ENCODE peak calls at places on chromosomes 5 and 9, in seven cellular contexts. E is PC-3, M is HCT116, T is OCI-LY7, C is SK-N-SH, R is hepatocyte, J is MM.1S. L is an unnamed sample. For H3K9me3 and H3K9me2, the result is how much of the 10 kb centered on the place peaks cover.

GRCh38 chr9:107284636-107285035 is 1.6 kb downstream of the RAD23B start:
- DNase-seq in T (peak), E (no peak), M (no peak), R (no peak), C (no peak), J (peak), L (peak)

GRCh38 chr9:128218518-128219389 is 15.6 kb downstream of the DNM1 start:
- DNase-seq in T (peak), J (peak), M (peak), E (peak), R (peak), C (peak), L (no peak)

GRCh38 chr9:36798350-36799065 is 225.8 kb downstream of the MELK start:
- DNase-seq in T (no peak), C (peak), R (no peak), J (no peak), M (no peak), E (peak), L (peak)

GRCh38 chr5:170302729-170303501 is 5.3 kb upstream of the LCP2 start:
- DNase-seq in J (peak), C (no peak), R (no peak), M (no peak), E (no peak), T (peak), L (no peak)

GRCh38 chr5:9437741-9438240 is 108.1 kb downstream of the SEMA5A start:
- DNase-seq in T (no peak), C (no peak), M (no peak), E (peak), R (no peak), J (no peak), L (peak)

GRCh38 chr5:135010502-135011354 is 23.3 kb downstream of the PITX1 start:
- DNase-seq in E (peak), J (no peak), R (no peak), T (no peak), M (no peak), C (peak), L (no peak)

GRCh38 chr5:112420111-112420864 is 1.2 kb upstream of the EPB41L4A start:
- DNase-seq in T (peak), E (peak), M (peak), C (peak), R (peak), J (peak), L (peak)

GRCh38 chr5:181207214-181207959 is 2.4 kb upstream of the TRIM7 start:
- DNase-seq in R (peak), C (peak), M (peak), E (peak), T (peak), J (peak), L (peak)

GRCh38 chr5:151123897-151124751 is 33.5 kb downstream of the ANXA6 start:
- DNase-seq in E (peak), J (no peak), T (peak), M (no peak), R (no peak), C (no peak), L (peak)

GRCh38 chr9:138098116-138098907 is 220.7 kb downstream of the CACNA1B start:
- DNase-seq in R (no peak), E (no peak), T (no peak), J (no peak), M (no peak), C (peak), L (no peak)

GRCh38 chr9:26210338-26210851 is 532.2 kb upstream of the TUSC1 start:
- DNase-seq in M (no peak), J (peak), E (no peak), C (no peak), R (no peak), T (no peak), L (no peak)

GRCh38 chr5:132747693-132748440 is 641 bp downstream of the CCNI2 start:
- DNase-seq in M (no peak), C (peak), T (no peak), E (no peak), R (peak), J (no peak), L (no peak)

GRCh38 chr5:170266570-170267379 is 30.8 kb downstream of the LCP2 start:
- DNase-seq in M (no peak), E (no peak), T (no peak), C (no peak), R (no peak), J (no peak), L (no peak)

GRCh38 chr5:9599391-9599790 is 30.8 kb downstream of the TAS2R1 start:
- DNase-seq in E (no peak), T (no peak), M (no peak), R (no peak), J (no peak), C (no peak), L (no peak)

GRCh38 chr9:121285835-121286687 is 18.1 kb downstream of the GSN start:
- DNase-seq in C (no peak), T (no peak), J (no peak), E (no peak), M (peak), R (peak), L (peak)

GRCh38 chr9:72203205-72203803 is 54.1 kb downstream of the GDA start:
- DNase-seq in E (peak), M (peak), J (peak), R (peak), T (peak), C (peak), L (peak)

GRCh38 chr9:7117676-7118561 is 360.1 kb downstream of the KDM4C start:
- DNase-seq in R (no peak), T (no peak), M (no peak), E (peak), C (no peak), J (no peak), L (no peak)

GRCh38 chr9:18849910-18850677 is 182.9 kb downstream of the SAXO1 start:
- DNase-seq in T (no peak), J (no peak), R (no peak), C (peak), M (no peak), E (no peak), L (no peak)

GRCh38 chr5:168244838-168245555 is 46.4 kb upstream of the WWC1 start:
- DNase-seq in T (no peak), J (no peak), R (no peak), E (no peak), M (no peak), C (no peak), L (no peak)

GRCh38 chr5:77915346-77915745 is 139.2 kb upstream of the TBCA start:
- DNase-seq in M (no peak), E (no peak), R (no peak), J (no peak), T (no peak), C (no peak), L (no peak)

GRCh38 chr5:142387022-142387682 is 62.3 kb upstream of the SPRY4 start:
- DNase-seq in E (no peak), M (no peak), C (no peak), T (no peak), J (no peak), R (no peak), L (no peak)

GRCh38 chr9:135512241-135512603 is 9.0 kb upstream of the LCN1 start:
- DNase-seq in T (no peak), R (no peak), C (no peak), E (no peak), M (no peak), J (no peak), L (no peak)

GRCh38 chr9:75083188-75083976 is 4.6 kb downstream of the NMRK1 start:
- DNase-seq in C (no peak), J (no peak), E (peak), M (no peak), R (peak), T (no peak), L (no peak)

GRCh38 chr9:91275641-91276040 is 86.1 kb downstream of the AUH start:
- DNase-seq in T (no peak), M (no peak), E (no peak), J (no peak), C (no peak), R (no peak), L (no peak)

GRCh38 chr9:35811364-35812024 is 568 bp downstream of the SPAG8 start:
- DNase-seq in T (no peak), R (no peak), C (no peak), J (no peak), E (no peak), M (no peak), L (no peak)

GRCh38 chr5:431001-431710 is 11.8 kb upstream of the EXOC3 start:
- DNase-seq in J (peak), T (peak), E (peak), C (peak), M (peak), R (peak), L (no peak)

GRCh38 chr9:131609116-131609830 is 64.0 kb downstream of the PRRT1B start:
- DNase-seq in E (no peak), M (no peak), C (no peak), R (peak), J (no peak), T (no peak), L (no peak)

GRCh38 chr5:54329731-54330709 is 19.6 kb upstream of the ARL15 start:
- DNase-seq in R (peak), T (no peak), E (peak), M (no peak), J (no peak), C (no peak), L (peak)

GRCh38 chr5:55241756-55242155 is 8.3 kb upstream of the CCNO start:
- DNase-seq in C (no peak), M (no peak), E (no peak), J (no peak), R (peak), T (no peak), L (no peak)

GRCh38 chr9:90847971-90848370 is 46.4 kb downstream of the SYK start:
- DNase-seq in E (no peak), J (no peak), C (no peak), R (no peak), M (no peak), T (no peak), L (no peak)

GRCh38 chr5:149605354-149605997 is 24.2 kb downstream of the ARHGEF37 start:
- DNase-seq in R (no peak), J (no peak), M (no peak), C (no peak), T (no peak), E (no peak), L (no peak)

GRCh38 chr5:79193643-79194042 is 42.3 kb upstream of the JMY start:
- DNase-seq in T (no peak), E (peak), M (no peak), J (no peak), C (no peak), R (peak), L (peak)

GRCh38 chr5:111681791-111682190 is 75.2 kb downstream of the NREP start:
- DNase-seq in C (no peak), T (no peak), R (no peak), E (no peak), J (no peak), M (no peak), L (no peak)

GRCh38 chr9:133404440-133405002 is 13.3 kb downstream of the REXO4 start:
- DNase-seq in J (no peak), C (no peak), R (no peak), T (no peak), M (no peak), E (no peak), L (no peak)

GRCh38 chr5:166566725-166567124 is 1724.7 kb upstream of the WWC1 start:
- DNase-seq in M (no peak), E (no peak), J (no peak), C (no peak), R (no peak), T (no peak), L (no peak)

GRCh38 chr5:89524785-89525184 is 641.8 kb upstream of the MEF2C start:
- DNase-seq in E (no peak), T (no peak), C (no peak), R (no peak), M (no peak), J (no peak), L (no peak)

DNA sequence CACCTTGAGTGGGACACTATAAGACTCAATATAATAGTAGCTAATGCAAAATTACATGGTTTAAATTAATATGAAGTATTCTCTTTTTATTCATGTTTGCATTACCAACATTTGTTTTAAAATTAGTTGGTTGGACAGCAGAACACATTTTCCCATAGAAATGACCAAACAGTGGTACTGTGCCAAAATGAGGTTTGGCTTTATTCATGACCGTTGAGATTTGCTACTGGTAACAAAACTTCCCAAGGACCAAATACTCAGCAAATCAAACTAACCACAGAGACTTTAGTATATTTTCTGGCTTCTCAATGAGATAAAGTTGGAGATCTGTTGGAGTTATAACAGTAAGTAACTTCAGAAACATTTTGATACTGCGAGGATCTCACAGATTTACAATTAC is 637.8 kb upstream of the MEF2C start:
- DNase-seq in R (no peak), M (no peak), E (no peak), T (no peak), C (no peak), J (no peak), L (no peak)
- H3K9me3 ChIP-seq in R (under half), M (under half), E (under half), T (under half), C (under half), J (under half), L (under half)

DNA sequence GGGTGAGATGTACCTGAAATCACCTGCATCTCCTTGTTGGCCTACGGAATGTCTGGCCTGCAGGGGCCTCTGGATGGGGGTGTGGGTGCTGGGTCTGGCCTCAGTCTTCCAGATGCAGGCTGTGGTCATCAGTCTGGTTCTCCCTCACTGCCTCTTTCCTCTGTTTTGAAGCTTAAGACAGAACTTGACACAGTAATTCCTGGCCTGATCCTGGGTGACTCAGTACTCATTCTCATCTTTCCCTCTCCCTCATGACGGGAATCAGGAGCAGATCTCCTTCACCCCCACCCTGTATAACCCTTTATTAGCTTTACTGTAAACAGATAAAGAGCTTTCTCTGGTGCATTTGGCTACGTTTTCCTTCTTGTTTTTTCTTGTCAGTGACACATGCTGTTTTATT is 89.3 kb upstream of the ADAMTS16 start:
- DNase-seq in T (no peak), M (no peak), C (no peak), E (no peak), J (no peak), R (no peak), L (no peak)
- H3K9me2 ChIP-seq in T (under half), M (under half), C (under half), E (under half), J (under half), R (under half), L (under half)

GRCh38 chr9:86997158-86997557 is 49.9 kb upstream of the GAS1 start:
- DNase-seq in T (no peak), E (no peak), C (no peak), J (no peak), M (peak), R (peak), L (no peak)
- TF ChIP-seq CTCF in T (no peak), E (no peak), C (no peak), J (no peak), M (no peak), R (peak), L (no peak)

GRCh38 chr5:35908814-35909213 is 29.6 kb downstream of the CAPSL start:
- DNase-seq in C (peak), E (no peak), T (peak), M (no peak), R (peak), J (no peak), L (no peak)
- H3K9me3 ChIP-seq in C (under half), E (under half), T (under half), M (under half), R (under half), J (under half), L (under half)

L was measured in PC-9.